ENCODE peak calls at places on chromosomes 13 and 19, in five cellular contexts. One of them, this sample, is unnamed.

GRCh38 chr13:89401209-89401810 is 1730.1 kb downstream of the SLITRK5 start:
- DNase-seq in WTC11: no peak
- DNase-seq in H7: no peak
- DNase-seq in stimulated activated CD4-positive, alpha-beta T cell treated with anti-CD3 and anti-CD28 coated beads, Interleukin-15, amount 100 ng/mL, for 24 hours: no peak
- DNase-seq in MCF 10A: peak
- DNase-seq in this sample: no peak

GRCh38 chr19:4359627-4360000 is 16.3 kb downstream of the MPND start:
- DNase-seq in WTC11: no peak
- DNase-seq in H7: no peak
- DNase-seq in stimulated activated CD4-positive, alpha-beta T cell treated with anti-CD3 and anti-CD28 coated beads, Interleukin-15, amount 100 ng/mL, for 24 hours: no peak
- DNase-seq in MCF 10A: no peak
- DNase-seq in this sample: no peak

GRCh38 chr19:39325778-39326680 is 5.4 kb upstream of the LRFN1 start:
- DNase-seq in WTC11: peak
- DNase-seq in H7: peak
- DNase-seq in stimulated activated CD4-positive, alpha-beta T cell treated with anti-CD3 and anti-CD28 coated beads, Interleukin-15, amount 100 ng/mL, for 24 hours: no peak
- DNase-seq in MCF 10A: peak
- DNase-seq in this sample: peak

GRCh38 chr19:50422397-50423278 is 3.9 kb downstream of the SPIB start:
- DNase-seq in WTC11: no peak
- DNase-seq in H7: peak
- DNase-seq in stimulated activated CD4-positive, alpha-beta T cell treated with anti-CD3 and anti-CD28 coated beads, Interleukin-15, amount 100 ng/mL, for 24 hours: no peak
- DNase-seq in MCF 10A: no peak
- DNase-seq in this sample: no peak

GRCh38 chr19:38274734-38275133 is 10.4 kb downstream of the SPINT2 start:
- DNase-seq in WTC11: no peak
- DNase-seq in H7: no peak
- DNase-seq in stimulated activated CD4-positive, alpha-beta T cell treated with anti-CD3 and anti-CD28 coated beads, Interleukin-15, amount 100 ng/mL, for 24 hours: no peak
- DNase-seq in MCF 10A: no peak
- DNase-seq in this sample: no peak

GRCh38 chr13:77898097-77898496 is 20.5 kb downstream of the EDNRB start:
- DNase-seq in WTC11: no peak
- DNase-seq in H7: no peak
- DNase-seq in stimulated activated CD4-positive, alpha-beta T cell treated with anti-CD3 and anti-CD28 coated beads, Interleukin-15, amount 100 ng/mL, for 24 hours: no peak
- DNase-seq in MCF 10A: no peak
- DNase-seq in this sample: no peak

GRCh38 chr13:32381539-32381938 is 46.4 kb downstream of the N4BP2L1 start:
- DNase-seq in WTC11: no peak
- DNase-seq in H7: peak
- DNase-seq in stimulated activated CD4-positive, alpha-beta T cell treated with anti-CD3 and anti-CD28 coated beads, Interleukin-15, amount 100 ng/mL, for 24 hours: no peak
- DNase-seq in MCF 10A: peak
- DNase-seq in this sample: peak

GRCh38 chr19:1769645-1769985 is 16.3 kb downstream of the ONECUT3 start:
- DNase-seq in WTC11: no peak
- DNase-seq in H7: peak
- DNase-seq in stimulated activated CD4-positive, alpha-beta T cell treated with anti-CD3 and anti-CD28 coated beads, Interleukin-15, amount 100 ng/mL, for 24 hours: no peak
- DNase-seq in MCF 10A: no peak
- DNase-seq in this sample: no peak

GRCh38 chr13:23020246-23020843 is 160.4 kb upstream of the SGCG start:
- DNase-seq in WTC11: peak
- DNase-seq in H7: peak
- DNase-seq in stimulated activated CD4-positive, alpha-beta T cell treated with anti-CD3 and anti-CD28 coated beads, Interleukin-15, amount 100 ng/mL, for 24 hours: peak
- DNase-seq in MCF 10A: peak
- DNase-seq in this sample: peak

GRCh38 chr13:33275916-33276315 is 9.6 kb downstream of the STARD13 start:
- DNase-seq in WTC11: no peak
- DNase-seq in H7: no peak
- DNase-seq in stimulated activated CD4-positive, alpha-beta T cell treated with anti-CD3 and anti-CD28 coated beads, Interleukin-15, amount 100 ng/mL, for 24 hours: no peak
- DNase-seq in MCF 10A: no peak
- DNase-seq in this sample: no peak

GRCh38 chr19:40623403-40624239 is 22.5 kb downstream of the LTBP4 start:
- DNase-seq in WTC11: peak
- DNase-seq in H7: peak
- DNase-seq in stimulated activated CD4-positive, alpha-beta T cell treated with anti-CD3 and anti-CD28 coated beads, Interleukin-15, amount 100 ng/mL, for 24 hours: peak
- DNase-seq in MCF 10A: peak
- DNase-seq in this sample: peak

GRCh38 chr13:70362820-70363219 is 254.6 kb upstream of the KLHL1 start:
- DNase-seq in WTC11: no peak
- DNase-seq in H7: no peak
- DNase-seq in stimulated activated CD4-positive, alpha-beta T cell treated with anti-CD3 and anti-CD28 coated beads, Interleukin-15, amount 100 ng/mL, for 24 hours: no peak
- DNase-seq in MCF 10A: no peak
- DNase-seq in this sample: no peak

GRCh38 chr13:59176775-59177174 is 987.0 kb downstream of the DIAPH3 start:
- DNase-seq in WTC11: no peak
- DNase-seq in H7: peak
- DNase-seq in stimulated activated CD4-positive, alpha-beta T cell treated with anti-CD3 and anti-CD28 coated beads, Interleukin-15, amount 100 ng/mL, for 24 hours: no peak
- DNase-seq in MCF 10A: peak
- DNase-seq in this sample: peak

GRCh38 chr13:51397262-51397933 is 55.4 kb downstream of the INTS6 start:
- DNase-seq in WTC11: no peak
- DNase-seq in H7: peak
- DNase-seq in stimulated activated CD4-positive, alpha-beta T cell treated with anti-CD3 and anti-CD28 coated beads, Interleukin-15, amount 100 ng/mL, for 24 hours: no peak
- DNase-seq in MCF 10A: peak
- DNase-seq in this sample: no peak

GRCh38 chr13:58620171-58620570 is 988.6 kb downstream of the PCDH17 start:
- DNase-seq in WTC11: no peak
- DNase-seq in H7: peak
- DNase-seq in stimulated activated CD4-positive, alpha-beta T cell treated with anti-CD3 and anti-CD28 coated beads, Interleukin-15, amount 100 ng/mL, for 24 hours: no peak
- DNase-seq in MCF 10A: no peak
- DNase-seq in this sample: no peak

GRCh38 chr19:2084993-2085720 is 11.0 kb downstream of the MOB3A start:
- DNase-seq in WTC11: no peak
- DNase-seq in H7: no peak
- DNase-seq in stimulated activated CD4-positive, alpha-beta T cell treated with anti-CD3 and anti-CD28 coated beads, Interleukin-15, amount 100 ng/mL, for 24 hours: peak
- DNase-seq in MCF 10A: peak
- DNase-seq in this sample: no peak

GRCh38 chr19:51166846-51167490 is 24.9 kb downstream of the SIGLEC7 start:
- DNase-seq in WTC11: no peak
- DNase-seq in H7: no peak
- DNase-seq in stimulated activated CD4-positive, alpha-beta T cell treated with anti-CD3 and anti-CD28 coated beads, Interleukin-15, amount 100 ng/mL, for 24 hours: no peak
- DNase-seq in MCF 10A: no peak
- DNase-seq in this sample: no peak

GRCh38 chr13:83151308-83151660 is 731.0 kb downstream of the SLITRK1 start:
- DNase-seq in WTC11: no peak
- DNase-seq in H7: no peak
- DNase-seq in stimulated activated CD4-positive, alpha-beta T cell treated with anti-CD3 and anti-CD28 coated beads, Interleukin-15, amount 100 ng/mL, for 24 hours: no peak
- DNase-seq in MCF 10A: no peak
- DNase-seq in this sample: no peak

GRCh38 chr19:45595814-45596213 is 6.2 kb downstream of the GPR4 start:
- DNase-seq in WTC11: no peak
- DNase-seq in H7: no peak
- DNase-seq in stimulated activated CD4-positive, alpha-beta T cell treated with anti-CD3 and anti-CD28 coated beads, Interleukin-15, amount 100 ng/mL, for 24 hours: no peak
- DNase-seq in MCF 10A: no peak
- DNase-seq in this sample: no peak

GRCh38 chr13:30618186-30618937 is 642 bp downstream of the USPL1 start:
- DNase-seq in WTC11: no peak
- DNase-seq in H7: no peak
- DNase-seq in stimulated activated CD4-positive, alpha-beta T cell treated with anti-CD3 and anti-CD28 coated beads, Interleukin-15, amount 100 ng/mL, for 24 hours: no peak
- DNase-seq in MCF 10A: no peak
- DNase-seq in this sample: no peak

GRCh38 chr19:3098515-3099346 is 4.6 kb downstream of the GNA11 start:
- DNase-seq in WTC11: no peak
- DNase-seq in H7: no peak
- DNase-seq in stimulated activated CD4-positive, alpha-beta T cell treated with anti-CD3 and anti-CD28 coated beads, Interleukin-15, amount 100 ng/mL, for 24 hours: no peak
- DNase-seq in MCF 10A: no peak
- DNase-seq in this sample: no peak

GRCh38 chr13:109786457-109787134 is at the start of gene IRS2:
- DNase-seq in WTC11: peak
- DNase-seq in H7: peak
- DNase-seq in stimulated activated CD4-positive, alpha-beta T cell treated with anti-CD3 and anti-CD28 coated beads, Interleukin-15, amount 100 ng/mL, for 24 hours: peak
- DNase-seq in MCF 10A: peak
- DNase-seq in this sample: peak

GRCh38 chr13:49086711-49087110 is 111.0 kb downstream of the FNDC3A start:
- DNase-seq in WTC11: no peak
- DNase-seq in H7: no peak
- DNase-seq in stimulated activated CD4-positive, alpha-beta T cell treated with anti-CD3 and anti-CD28 coated beads, Interleukin-15, amount 100 ng/mL, for 24 hours: no peak
- DNase-seq in MCF 10A: peak
- DNase-seq in this sample: no peak

GRCh38 chr19:33055718-33056117 is 9.0 kb downstream of the RHPN2 start:
- DNase-seq in WTC11: no peak
- DNase-seq in H7: no peak
- DNase-seq in stimulated activated CD4-positive, alpha-beta T cell treated with anti-CD3 and anti-CD28 coated beads, Interleukin-15, amount 100 ng/mL, for 24 hours: no peak
- DNase-seq in MCF 10A: no peak
- DNase-seq in this sample: no peak

GRCh38 chr13:102710261-102710679 is 15.4 kb upstream of the METTL21C start:
- DNase-seq in WTC11: no peak
- DNase-seq in H7: no peak
- DNase-seq in stimulated activated CD4-positive, alpha-beta T cell treated with anti-CD3 and anti-CD28 coated beads, Interleukin-15, amount 100 ng/mL, for 24 hours: no peak
- DNase-seq in MCF 10A: no peak
- DNase-seq in this sample: no peak

GRCh38 chr13:32298695-32299094 is 16.5 kb downstream of the ZAR1L start:
- DNase-seq in WTC11: no peak
- DNase-seq in H7: no peak
- DNase-seq in stimulated activated CD4-positive, alpha-beta T cell treated with anti-CD3 and anti-CD28 coated beads, Interleukin-15, amount 100 ng/mL, for 24 hours: no peak
- DNase-seq in MCF 10A: no peak
- DNase-seq in this sample: no peak

GRCh38 chr13:43132228-43132627 is 108.8 kb downstream of the DNAJC15 start:
- DNase-seq in WTC11: peak
- DNase-seq in H7: peak
- DNase-seq in stimulated activated CD4-positive, alpha-beta T cell treated with anti-CD3 and anti-CD28 coated beads, Interleukin-15, amount 100 ng/mL, for 24 hours: no peak
- DNase-seq in MCF 10A: peak
- DNase-seq in this sample: peak

GRCh38 chr19:46423194-46423593 is 5.5 kb downstream of the PNMA8C start:
- DNase-seq in WTC11: no peak
- DNase-seq in H7: no peak
- DNase-seq in stimulated activated CD4-positive, alpha-beta T cell treated with anti-CD3 and anti-CD28 coated beads, Interleukin-15, amount 100 ng/mL, for 24 hours: no peak
- DNase-seq in MCF 10A: no peak
- DNase-seq in this sample: no peak

GRCh38 chr13:73601708-73602107 is 532.5 kb downstream of the KLF12 start:
- DNase-seq in WTC11: no peak
- DNase-seq in H7: no peak
- DNase-seq in stimulated activated CD4-positive, alpha-beta T cell treated with anti-CD3 and anti-CD28 coated beads, Interleukin-15, amount 100 ng/mL, for 24 hours: no peak
- DNase-seq in MCF 10A: no peak
- DNase-seq in this sample: no peak

GRCh38 chr13:73421310-73421912 is 362.6 kb downstream of the KLF5 start:
- DNase-seq in WTC11: no peak
- DNase-seq in H7: no peak
- DNase-seq in stimulated activated CD4-positive, alpha-beta T cell treated with anti-CD3 and anti-CD28 coated beads, Interleukin-15, amount 100 ng/mL, for 24 hours: peak
- DNase-seq in MCF 10A: peak
- DNase-seq in this sample: no peak

GRCh38 chr19:51784922-51785690 is 9.9 kb upstream of the FPR3 start:
- DNase-seq in WTC11: no peak
- DNase-seq in H7: no peak
- DNase-seq in stimulated activated CD4-positive, alpha-beta T cell treated with anti-CD3 and anti-CD28 coated beads, Interleukin-15, amount 100 ng/mL, for 24 hours: peak
- DNase-seq in MCF 10A: peak
- DNase-seq in this sample: no peak

GRCh38 chr13:113135281-113135760 is 12.7 kb downstream of the F10 start:
- DNase-seq in WTC11: no peak
- DNase-seq in H7: peak
- DNase-seq in stimulated activated CD4-positive, alpha-beta T cell treated with anti-CD3 and anti-CD28 coated beads, Interleukin-15, amount 100 ng/mL, for 24 hours: no peak
- DNase-seq in MCF 10A: no peak
- DNase-seq in this sample: peak

This sample was measured in H9.